ENCODE peak calls at places on chromosome 5, in six cellular contexts. N is HCT116; D is foreskin fibroblast; U is stimulated activated CD4-positive, alpha-beta T cell treated with anti-CD3 and anti-CD28 coated beads, Interleukin-15, amount 100 ng/mL, for 1 hour; W is activated CD8-positive, alpha-beta memory T cell treated with anti-CD3 and anti-CD28 coated beads for 4 hours; M is mammary epithelial cell. L is an unnamed sample.

GRCh38 chr5:7897014-7897600 is 28.2 kb downstream of the MTRR start:
- DNase-seq in D (peak), W (no peak), M (peak), N (no peak), U (no peak), L (peak)

GRCh38 chr5:72276219-72276752 is 43.8 kb downstream of the MRPS27 start:
- DNase-seq in N (no peak), M (no peak), W (no peak), D (no peak), U (no peak), L (no peak)

GRCh38 chr5:142323480-142324376 is 1.1 kb downstream of the SPRY4 start:
- DNase-seq in M (peak), D (no peak), N (no peak), W (no peak), U (no peak), L (no peak)

GRCh38 chr5:158855510-158855909 is 244.2 kb downstream of the EBF1 start:
- DNase-seq in M (no peak), U (no peak), D (no peak), N (no peak), W (no peak), L (no peak)

GRCh38 chr5:73698011-73698410 is 72.0 kb downstream of the ARHGEF28 start:
- DNase-seq in N (no peak), W (no peak), D (no peak), M (no peak), U (no peak), L (no peak)

GRCh38 chr5:138303365-138303764 is 28.2 kb downstream of the CDC25C start:
- DNase-seq in N (no peak), D (peak), U (no peak), M (peak), W (no peak), L (peak)

GRCh38 chr5:165460911-165461310 is 1955.5 kb downstream of the MAT2B start:
- DNase-seq in W (no peak), D (no peak), U (no peak), M (no peak), N (no peak), L (no peak)

GRCh38 chr5:131795879-131796792 is 681 bp downstream of the FNIP1 start:
- DNase-seq in W (peak), U (peak), N (no peak), D (peak), M (peak), L (peak)

GRCh38 chr5:134741052-134741451 is 2.7 kb downstream of the CAMLG start:
- DNase-seq in U (no peak), W (no peak), D (no peak), N (no peak), M (no peak), L (no peak)

GRCh38 chr5:135576075-135576599 is 2.7 kb downstream of the CXCL14 start:
- DNase-seq in W (no peak), D (peak), N (no peak), M (no peak), U (no peak), L (peak)